ENCODE peak calls at places on chromosome 3, in five cellular contexts. One of them, this sample, is unnamed.

GRCh38 chr3:142962520-142963265 is 781 bp downstream of the PAQR9 start:
- DNase-seq in HCT116: no peak
- DNase-seq in GM12878: no peak
- DNase-seq in K562: no peak
- DNase-seq in H1: no peak
- DNase-seq in this sample: no peak

GRCh38 chr3:71498053-71498452 is 85.5 kb downstream of the FOXP1 start:
- DNase-seq in HCT116: no peak
- DNase-seq in GM12878: no peak
- DNase-seq in K562: no peak
- DNase-seq in H1: peak
- DNase-seq in this sample: no peak

GRCh38 chr3:152069871-152070270 is 196.4 kb downstream of the SUCNR1 start:
- DNase-seq in HCT116: no peak
- DNase-seq in GM12878: no peak
- DNase-seq in K562: no peak
- DNase-seq in H1: no peak
- DNase-seq in this sample: no peak

GRCh38 chr3:84136425-84136824 is 822.4 kb upstream of the CADM2 start:
- DNase-seq in HCT116: no peak
- DNase-seq in GM12878: no peak
- DNase-seq in K562: no peak
- DNase-seq in H1: no peak
- DNase-seq in this sample: no peak

GRCh38 chr3:154552338-154552737 is 122.3 kb upstream of the GPR149 start:
- DNase-seq in HCT116: peak
- DNase-seq in GM12878: no peak
- DNase-seq in K562: no peak
- DNase-seq in H1: peak
- DNase-seq in this sample: peak

GRCh38 chr3:39343076-39343717 is 13.7 kb downstream of the CCR8 start:
- DNase-seq in HCT116: no peak
- DNase-seq in GM12878: no peak
- DNase-seq in K562: no peak
- DNase-seq in H1: no peak
- DNase-seq in this sample: no peak

GRCh38 chr3:170865209-170866094 is 4.5 kb downstream of the RPL22L1 start:
- DNase-seq in HCT116: no peak
- DNase-seq in GM12878: no peak
- DNase-seq in K562: peak
- DNase-seq in H1: no peak
- DNase-seq in this sample: peak

GRCh38 chr3:28726840-28727239 is 378.2 kb upstream of the AZI2 start:
- DNase-seq in HCT116: peak
- DNase-seq in GM12878: peak
- DNase-seq in K562: peak
- DNase-seq in H1: peak
- DNase-seq in this sample: peak

GRCh38 chr3:106114848-106115247 is 246.0 kb upstream of the CBLB start:
- DNase-seq in HCT116: no peak
- DNase-seq in GM12878: no peak
- DNase-seq in K562: peak
- DNase-seq in H1: no peak
- DNase-seq in this sample: no peak

DNA sequence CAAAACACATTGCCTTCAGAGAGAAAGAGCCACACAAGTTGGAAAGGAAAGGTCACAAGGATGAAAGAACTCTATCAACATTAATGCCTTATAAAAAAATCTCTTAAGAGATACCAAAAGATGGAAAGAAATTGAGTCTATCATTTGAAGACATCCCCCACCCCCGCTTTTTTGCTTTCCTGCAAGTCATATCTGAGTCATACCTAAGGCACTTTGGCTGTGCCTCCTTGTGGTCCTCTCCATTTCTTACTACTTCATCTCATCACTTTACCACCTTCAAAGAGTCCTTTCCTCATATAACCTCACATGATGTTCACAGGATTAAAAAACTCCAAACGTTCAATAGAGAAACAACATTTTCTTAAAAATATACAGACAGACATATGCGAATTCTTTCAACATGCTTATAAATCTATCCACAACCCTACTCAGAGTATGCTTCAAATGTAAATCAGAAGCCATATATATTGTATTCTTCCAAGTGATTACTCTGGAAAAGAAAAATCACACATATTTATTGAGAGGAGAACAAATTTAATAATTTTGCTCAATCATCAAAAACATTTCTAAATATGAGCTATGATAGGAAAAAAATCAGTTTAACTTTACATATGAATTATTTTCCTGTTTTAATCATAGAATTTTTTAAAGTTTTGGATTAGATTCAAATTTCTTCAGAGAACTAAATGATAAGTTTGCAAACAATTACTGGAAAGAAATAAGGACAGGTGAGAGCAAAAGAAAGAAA is 1003.9 kb upstream of the CFAP20DC start:
- DNase-seq in HCT116: no peak
- DNase-seq in GM12878: no peak
- DNase-seq in K562: peak
- DNase-seq in H1: no peak
- DNase-seq in this sample: no peak
- TF ChIP-seq CEBPB in HCT116: no peak
- TF ChIP-seq CEBPB in GM12878: no peak
- TF ChIP-seq CEBPB in K562: no peak
- TF ChIP-seq CEBPB in H1: no peak
- TF ChIP-seq CEBPB in this sample: no peak

DNA sequence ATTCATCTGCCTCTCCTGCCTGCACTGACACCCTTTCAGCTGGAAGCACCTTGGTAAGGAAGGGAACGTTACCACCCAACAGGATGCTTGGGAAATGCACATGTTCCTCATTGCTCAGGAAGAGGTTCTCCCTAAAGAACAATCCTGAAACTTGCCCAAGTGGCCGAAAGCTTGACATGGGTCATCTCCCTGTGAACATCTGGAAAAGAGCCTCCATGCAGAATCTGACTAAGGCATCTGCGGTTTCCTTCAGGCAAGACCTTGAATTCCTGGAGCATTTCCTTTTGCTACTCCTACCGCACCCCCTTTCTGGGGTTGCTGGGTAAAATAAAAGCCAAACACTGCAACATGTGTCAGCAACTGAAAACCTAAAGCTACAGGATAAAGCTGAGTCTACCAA is 68.7 kb upstream of the SNRK start:
- DNase-seq in HCT116: no peak
- DNase-seq in GM12878: no peak
- DNase-seq in K562: no peak
- DNase-seq in H1: no peak
- DNase-seq in this sample: no peak
- H2AFZ ChIP-seq in HCT116: no peak
- H2AFZ ChIP-seq in GM12878: no peak
- H2AFZ ChIP-seq in K562: no peak
- H2AFZ ChIP-seq in H1: no peak
- H2AFZ ChIP-seq in this sample: no peak

DNA sequence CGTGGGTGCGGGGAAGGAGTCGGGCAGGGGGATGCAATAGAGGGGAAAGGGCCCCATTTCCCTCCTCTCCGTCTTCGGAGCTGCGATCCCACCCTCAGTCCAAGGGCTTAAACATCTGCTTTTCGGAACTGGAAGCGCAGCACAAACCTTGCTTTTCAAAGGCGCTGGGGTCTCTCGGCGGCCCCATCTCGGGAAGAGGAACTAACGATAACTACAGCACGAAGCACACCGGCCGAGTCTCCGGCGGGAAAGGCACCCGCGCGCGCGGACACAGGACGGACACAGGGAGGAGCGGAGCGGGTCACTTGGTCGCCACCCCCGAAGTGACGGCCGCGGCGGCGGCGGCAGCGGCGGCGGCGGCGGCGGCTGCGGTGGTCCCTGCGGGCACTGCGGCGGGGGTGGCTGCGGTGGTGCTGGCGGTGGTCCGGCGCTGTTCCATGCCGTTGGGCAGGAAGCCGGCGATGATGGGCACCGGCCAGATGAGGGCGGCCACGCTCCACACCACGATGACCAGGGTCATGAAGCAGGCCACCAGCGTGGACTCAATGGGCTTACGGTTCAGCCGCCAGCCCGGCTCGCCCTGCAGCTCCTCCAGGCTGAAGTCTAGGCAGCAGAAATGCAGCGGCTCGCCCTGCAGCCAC is 1.1 kb downstream of the TMEM158 start:
- DNase-seq in HCT116: no peak
- DNase-seq in GM12878: no peak
- DNase-seq in K562: peak
- DNase-seq in H1: peak
- DNase-seq in this sample: peak
- TF ChIP-seq YY1 in HCT116: no peak
- TF ChIP-seq YY1 in GM12878: no peak
- TF ChIP-seq YY1 in K562: peak
- TF ChIP-seq YY1 in H1: no peak
- TF ChIP-seq YY1 in this sample: no peak

GRCh38 chr3:63304421-63304820 is 26.3 kb downstream of the SYNPR start:
- DNase-seq in HCT116: no peak
- DNase-seq in GM12878: no peak
- DNase-seq in K562: no peak
- DNase-seq in H1: no peak
- DNase-seq in this sample: no peak
- TF ChIP-seq CEBPB in HCT116: no peak
- TF ChIP-seq CEBPB in GM12878: no peak
- TF ChIP-seq CEBPB in K562: no peak
- TF ChIP-seq CEBPB in H1: no peak
- TF ChIP-seq CEBPB in this sample: no peak

GRCh38 chr3:98612996-98613517 is 19.6 kb upstream of the CPOX start:
- DNase-seq in HCT116: no peak
- DNase-seq in GM12878: peak
- DNase-seq in K562: no peak
- DNase-seq in H1: no peak
- DNase-seq in this sample: no peak
- H2AFZ ChIP-seq in HCT116: peak
- H2AFZ ChIP-seq in GM12878: peak
- H2AFZ ChIP-seq in K562: peak
- H2AFZ ChIP-seq in H1: peak
- H2AFZ ChIP-seq in this sample: peak

GRCh38 chr3:14876942-14877341 is 58.2 kb downstream of the FGD5 start:
- DNase-seq in HCT116: no peak
- DNase-seq in GM12878: no peak
- DNase-seq in K562: no peak
- DNase-seq in H1: no peak
- DNase-seq in this sample: no peak
- TF ChIP-seq YY1 in HCT116: no peak
- TF ChIP-seq YY1 in GM12878: no peak
- TF ChIP-seq YY1 in K562: no peak
- TF ChIP-seq YY1 in H1: no peak
- TF ChIP-seq YY1 in this sample: no peak

DNA sequence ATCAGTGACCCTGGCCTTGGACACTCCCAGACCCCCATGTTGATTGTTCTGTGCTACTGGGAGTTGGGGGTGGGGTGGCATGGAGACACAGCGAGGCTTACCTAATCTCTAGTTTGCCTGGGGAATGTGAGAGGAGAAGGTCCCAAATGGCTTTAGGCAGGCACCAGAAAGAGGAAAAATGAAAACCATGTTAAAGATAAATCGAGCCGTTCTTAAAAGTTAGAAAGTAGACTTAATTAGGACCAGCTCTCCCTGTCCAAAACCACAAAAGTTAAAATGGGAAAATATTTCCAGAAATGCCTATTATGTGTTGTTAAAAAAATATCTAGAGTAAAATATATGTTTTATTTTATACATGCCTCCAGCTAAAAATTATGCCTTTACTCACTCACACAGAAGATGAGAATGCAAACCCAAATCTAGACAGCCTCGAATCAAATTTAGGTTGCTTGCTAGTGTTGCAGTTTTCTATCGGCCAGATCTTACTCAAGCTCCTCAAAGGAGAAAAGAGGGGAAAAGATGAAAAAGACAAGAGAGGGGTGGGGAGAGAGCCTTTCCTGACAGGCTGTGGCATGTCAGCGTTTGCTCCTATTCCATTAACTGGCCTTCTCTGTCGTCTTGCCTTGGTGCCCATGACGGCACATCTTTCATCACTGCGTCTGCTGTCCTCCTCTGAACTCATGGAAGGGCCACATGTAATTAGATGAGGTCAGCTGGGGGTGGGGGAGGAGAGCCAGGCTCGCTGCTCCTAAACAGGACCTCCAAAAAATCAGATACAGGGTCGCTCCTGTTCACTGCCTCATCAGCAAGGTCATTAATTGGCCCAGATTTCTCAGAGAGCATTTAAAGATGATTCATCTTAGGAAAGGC is 49.9 kb downstream of the LRTM1 start:
- DNase-seq in HCT116: no peak
- DNase-seq in GM12878: no peak
- DNase-seq in K562: no peak
- DNase-seq in H1: no peak
- DNase-seq in this sample: no peak
- TF ChIP-seq CEBPB in HCT116: no peak
- TF ChIP-seq CEBPB in GM12878: no peak
- TF ChIP-seq CEBPB in K562: no peak
- TF ChIP-seq CEBPB in H1: no peak
- TF ChIP-seq CEBPB in this sample: no peak

This sample was measured in HepG2.